ENCODE peak calls at places on chromosomes 6 and 20, in ten cellular contexts. V is thyroid gland, I is heart left ventricle, X is NCI-H774, C is epithelial cell of prostate, G is HS-5, W is GM12892, F is RPMI7951, A is HT1080, J is GM23248. D is an unnamed sample.

GRCh38 chr6:24332306-24332705 is 25.6 kb downstream of the DCDC2 start:
- DNase-seq in V (peak), I (no peak), X (no peak), C (peak), G (peak), W (no peak), F (peak), A (peak), J (peak), D (no peak)

GRCh38 chr6:163828038-163828790 is 413.7 kb downstream of the QKI start:
- DNase-seq in V (no peak), I (no peak), X (no peak), C (no peak), G (no peak), W (no peak), F (peak), A (no peak), J (peak), D (no peak)

GRCh38 chr6:159163901-159164370 is 5.3 kb upstream of the FNDC1 start:
- DNase-seq in V (peak), I (no peak), X (no peak), C (no peak), G (no peak), W (no peak), F (peak), A (no peak), J (peak), D (no peak)

GRCh38 chr20:53872561-53873248 is 197.7 kb downstream of the BCAS1 start:
- DNase-seq in V (peak), I (no peak), X (no peak), C (no peak), G (no peak), W (no peak), F (peak), A (no peak), J (peak), D (no peak)

GRCh38 chr20:61852268-61853072 is 213.2 kb downstream of the TAF4 start:
- DNase-seq in V (no peak), I (no peak), X (no peak), C (no peak), G (no peak), W (no peak), F (no peak), A (no peak), J (no peak), D (no peak)

GRCh38 chr6:157064502-157064901 is 258.8 kb downstream of the TMEM242 start:
- DNase-seq in V (peak), I (no peak), X (no peak), C (no peak), G (no peak), W (no peak), F (no peak), A (no peak), J (no peak), D (no peak)

GRCh38 chr6:155495011-155495768 is 39.6 kb upstream of the NOX3 start:
- DNase-seq in V (peak), I (peak), X (no peak), C (no peak), G (no peak), W (no peak), F (peak), A (no peak), J (peak), D (no peak)

GRCh38 chr20:40953856-40954255 is 74.8 kb upstream of the TOP1 start:
- DNase-seq in V (no peak), I (no peak), X (no peak), C (no peak), G (no peak), W (no peak), F (peak), A (peak), J (peak), D (no peak)

GRCh38 chr6:125802383-125802782 is 11.6 kb downstream of the NCOA7 start:
- DNase-seq in V (no peak), I (no peak), X (no peak), C (no peak), G (no peak), W (no peak), F (no peak), A (no peak), J (no peak), D (no peak)